ENCODE peak calls at places on chromosomes 6 and 20, in four cellular contexts. I is SK-N-SH, V is A549, G is K562. Z is an unnamed sample.

GRCh38 chr6:56851541-56852248 is 103.2 kb upstream of the BEND6 start:
- DNase-seq in I (peak), V (peak), G (no peak), Z (peak)

GRCh38 chr20:36548006-36548315 is 6.6 kb downstream of the MYL9 start:
- DNase-seq in I (peak), V (no peak), G (peak), Z (no peak)

GRCh38 chr20:50967621-50968020 is 9.0 kb downstream of the MOCS3 start:
- DNase-seq in I (no peak), V (no peak), G (no peak), Z (no peak)

GRCh38 chr20:59564171-59564570 is 40.2 kb upstream of the PHACTR3 start:
- DNase-seq in I (peak), V (no peak), G (no peak), Z (no peak)

GRCh38 chr6:147108256-147108910 is 95.8 kb upstream of the STXBP5 start:
- DNase-seq in I (no peak), V (no peak), G (no peak), Z (no peak)

GRCh38 chr6:49530141-49530775 is 20.2 kb upstream of the C6orf141 start:
- DNase-seq in I (no peak), V (no peak), G (no peak), Z (no peak)

GRCh38 chr6:27303613-27304272 is 8.3 kb downstream of the POM121L2 start:
- DNase-seq in I (no peak), V (no peak), G (no peak), Z (no peak)

GRCh38 chr6:145015739-145016558 is 719.4 kb downstream of the EPM2A start:
- DNase-seq in I (no peak), V (peak), G (no peak), Z (peak)

GRCh38 chr20:62387993-62388635 is 1.2 kb downstream of the RPS21 start:
- DNase-seq in I (no peak), V (no peak), G (peak), Z (no peak)

GRCh38 chr6:111564482-111564945 is 41.2 kb downstream of the TRAF3IP2 start:
- DNase-seq in I (no peak), V (no peak), G (no peak), Z (peak)

GRCh38 chr6:71403422-71404134 is 115.0 kb downstream of the OGFRL1 start:
- DNase-seq in I (no peak), V (no peak), G (no peak), Z (no peak)

GRCh38 chr20:41226426-41226825 is 89.1 kb downstream of the PLCG1 start:
- DNase-seq in I (no peak), V (no peak), G (no peak), Z (no peak)

GRCh38 chr6:33962186-33962585 is 158.4 kb upstream of the MLN start:
- DNase-seq in I (no peak), V (no peak), G (no peak), Z (peak)

GRCh38 chr6:71123051-71123450 is 165.6 kb upstream of the OGFRL1 start:
- DNase-seq in I (no peak), V (no peak), G (no peak), Z (no peak)

GRCh38 chr6:17173071-17173470 is 71.2 kb downstream of the STMND1 start:
- DNase-seq in I (no peak), V (no peak), G (no peak), Z (peak)

GRCh38 chr6:2237001-2237400 is 8.4 kb downstream of the GMDS start:
- DNase-seq in I (no peak), V (no peak), G (no peak), Z (peak)

GRCh38 chr6:108068618-108069017 is 5.9 kb downstream of the OSTM1 start:
- DNase-seq in I (no peak), V (no peak), G (no peak), Z (no peak)

GRCh38 chr6:64310214-64310613 is 674.6 kb downstream of the PHF3 start:
- DNase-seq in I (no peak), V (no peak), G (no peak), Z (no peak)

GRCh38 chr20:1086273-1087213 is 31.9 kb upstream of the PSMF1 start:
- DNase-seq in I (no peak), V (no peak), G (no peak), Z (no peak)

GRCh38 chr6:157921685-157922367 is 59.8 kb upstream of the SYNJ2 start:
- DNase-seq in I (peak), V (no peak), G (no peak), Z (peak)

DNA sequence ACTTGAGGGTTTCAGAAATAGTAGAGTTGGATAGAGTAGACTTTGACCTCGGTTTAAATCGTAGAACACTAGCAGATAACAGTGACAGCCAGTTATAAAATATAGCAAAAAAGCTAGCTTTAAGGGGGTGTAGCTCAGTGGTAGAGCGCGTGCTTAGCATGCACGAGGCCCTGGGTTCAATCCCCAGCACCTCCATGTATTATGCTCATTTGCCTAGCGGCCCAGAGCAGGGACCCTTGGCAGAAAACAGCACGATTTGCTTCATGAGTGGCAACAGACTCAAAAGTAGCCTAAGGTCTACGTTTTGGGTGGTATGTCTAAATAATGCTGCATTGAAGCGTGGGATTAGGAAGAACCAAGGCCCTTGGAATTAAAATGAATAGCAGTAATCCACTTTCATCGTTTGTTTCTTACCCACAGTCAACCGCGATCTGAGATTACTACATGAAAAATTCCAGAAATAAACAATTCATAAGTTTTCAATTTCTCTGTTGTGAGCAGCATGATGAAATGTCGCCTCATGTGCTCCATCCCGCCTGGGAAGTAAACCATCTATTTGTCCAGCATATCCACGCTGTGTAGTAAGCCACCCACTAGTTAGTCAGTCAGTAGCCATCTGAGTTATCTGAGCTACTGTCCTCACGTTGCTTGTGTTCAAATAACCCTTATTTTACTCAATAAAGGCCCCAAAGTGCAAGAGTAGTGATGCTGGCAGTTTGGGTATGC is 184.9 kb downstream of the GPX5 start:
- DNase-seq in I (no peak), V (peak), G (peak), Z (peak)
- TF ChIP-seq RCOR1 in I (no peak), V (no peak), G (no peak), Z (no peak)

DNA sequence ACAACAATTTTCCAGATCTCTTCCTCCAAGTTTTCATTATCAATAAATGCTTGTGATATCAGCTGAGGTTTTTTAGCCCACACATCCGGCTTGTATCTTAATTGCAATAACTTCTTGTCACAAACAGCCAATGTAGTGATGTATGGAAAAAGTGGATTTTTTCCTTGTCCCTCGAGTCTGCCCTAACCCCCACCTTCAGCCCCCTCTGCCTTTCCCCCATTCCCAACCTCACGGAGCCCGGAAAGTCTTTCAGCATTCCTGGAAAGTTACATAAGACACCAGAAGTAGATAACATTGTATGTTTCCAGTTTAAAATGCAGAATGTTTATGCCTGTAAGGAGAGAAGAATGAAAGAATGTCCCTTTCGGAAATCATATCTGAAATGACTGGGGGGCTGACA is 179.2 kb upstream of the PHACTR1 start:
- DNase-seq in I (no peak), V (no peak), G (no peak), Z (peak)
- H3K4me3 ChIP-seq in I (no peak), V (no peak), G (no peak), Z (no peak)

GRCh38 chr20:43389231-43389630 is 68.5 kb upstream of the SRSF6 start:
- DNase-seq in I (no peak), V (no peak), G (no peak), Z (no peak)

GRCh38 chr20:43385914-43386313 is 71.8 kb upstream of the SRSF6 start:
- DNase-seq in I (no peak), V (no peak), G (no peak), Z (no peak)

GRCh38 chr20:43386878-43387277 is 70.8 kb upstream of the SRSF6 start:
- DNase-seq in I (no peak), V (no peak), G (no peak), Z (no peak)

GRCh38 chr20:43388267-43389081 is 69.2 kb upstream of the SRSF6 start:
- DNase-seq in I (no peak), V (no peak), G (no peak), Z (peak)

GRCh38 chr20:43387737-43388136 is 70.0 kb upstream of the SRSF6 start:
- DNase-seq in I (no peak), V (no peak), G (no peak), Z (no peak)
- TF ChIP-seq RCOR1 in I (no peak), V (no peak), G (no peak), Z (no peak)

GRCh38 chr20:2874456-2874855 is 1.2 kb downstream of the PTPRA start:
- DNase-seq in I (no peak), V (no peak), G (no peak), Z (peak)
- H3K4me3 ChIP-seq in I (peak), V (peak), G (peak), Z (peak)